ENCODE peak calls at places on chromosomes 11 and 22, in nine cellular contexts. Q, B, F, X, R, T, K, S and V are unnamed samples.

GRCh38 chr22:22021160-22021750 is 38.7 kb upstream of the TOP3B start:
- DNase-seq in Q (no peak), B (no peak), F (no peak), X (no peak), R (no peak), T (no peak), K (peak), S (no peak), V (no peak)

GRCh38 chr11:103110406-103110805 is 1.2 kb downstream of the DYNC2H1 start:
- DNase-seq in Q (no peak), B (peak), F (no peak), X (no peak), R (no peak), T (peak), K (peak), S (no peak), V (no peak)

GRCh38 chr22:33051960-33052839 is 6.0 kb downstream of the SYN3 start:
- DNase-seq in Q (no peak), B (no peak), F (no peak), X (no peak), R (no peak), T (peak), K (no peak), S (no peak), V (no peak)

GRCh38 chr11:30326911-30327310 is 4.0 kb downstream of the ARL14EP start:
- DNase-seq in Q (no peak), B (no peak), F (no peak), X (no peak), R (no peak), T (no peak), K (no peak), S (no peak), V (no peak)

GRCh38 chr11:93528252-93528651 is 14.9 kb downstream of the SMCO4 start:
- DNase-seq in Q (no peak), B (no peak), F (no peak), X (no peak), R (no peak), T (no peak), K (no peak), S (peak), V (no peak)

GRCh38 chr11:116240661-116241060 is 532.1 kb downstream of the BUD13 start:
- DNase-seq in Q (no peak), B (no peak), F (no peak), X (no peak), R (no peak), T (peak), K (no peak), S (no peak), V (no peak)

GRCh38 chr22:27394806-27395404 is 406.7 kb downstream of the MN1 start:
- DNase-seq in Q (no peak), B (no peak), F (no peak), X (no peak), R (no peak), T (no peak), K (no peak), S (no peak), V (no peak)

GRCh38 chr22:44860311-44860710 is 107.9 kb downstream of the ARHGAP8 start:
- DNase-seq in Q (no peak), B (no peak), F (no peak), X (no peak), R (no peak), T (no peak), K (no peak), S (peak), V (no peak)

GRCh38 chr11:125935629-125936199 is 10.1 kb upstream of the VSIG10L2 start:
- DNase-seq in Q (no peak), B (no peak), F (no peak), X (no peak), R (no peak), T (no peak), K (no peak), S (no peak), V (no peak)

GRCh38 chr22:20127869-20128618 is 3.6 kb upstream of the ZDHHC8 start:
- DNase-seq in Q (no peak), B (no peak), F (no peak), X (no peak), R (no peak), T (no peak), K (no peak), S (no peak), V (no peak)

GRCh38 chr22:36644333-36644757 is 59.2 kb downstream of the CACNG2 start:
- DNase-seq in Q (no peak), B (peak), F (no peak), X (no peak), R (peak), T (peak), K (peak), S (no peak), V (no peak)

GRCh38 chr11:35786918-35787557 is 124.5 kb downstream of the TRIM44 start:
- DNase-seq in Q (no peak), B (peak), F (no peak), X (no peak), R (no peak), T (no peak), K (no peak), S (peak), V (no peak)

GRCh38 chr22:46004105-46004866 is 27.3 kb upstream of the WNT7B start:
- DNase-seq in Q (no peak), B (no peak), F (peak), X (no peak), R (no peak), T (no peak), K (no peak), S (no peak), V (peak)

GRCh38 chr11:43576834-43577521 is 103.6 kb upstream of the HSD17B12 start:
- DNase-seq in Q (no peak), B (peak), F (no peak), X (no peak), R (no peak), T (peak), K (no peak), S (peak), V (peak)

GRCh38 chr22:17853066-17853465 is 78.8 kb upstream of the BID start:
- DNase-seq in Q (no peak), B (peak), F (no peak), X (no peak), R (no peak), T (peak), K (no peak), S (no peak), V (no peak)

GRCh38 chr11:116896211-116896610 is 58.8 kb upstream of the APOA1 start:
- DNase-seq in Q (no peak), B (no peak), F (no peak), X (no peak), R (no peak), T (no peak), K (no peak), S (no peak), V (no peak)

GRCh38 chr11:87013852-87014251 is 23.9 kb upstream of the TMEM135 start:
- DNase-seq in Q (no peak), B (no peak), F (no peak), X (no peak), R (no peak), T (peak), K (no peak), S (no peak), V (no peak)

GRCh38 chr11:108009497-108010360 is 1.0 kb downstream of the CUL5 start:
- DNase-seq in Q (no peak), B (peak), F (no peak), X (peak), R (no peak), T (peak), K (peak), S (no peak), V (no peak)

GRCh38 chr11:1896895-1897294 is 5.2 kb upstream of the PRR33 start:
- DNase-seq in Q (no peak), B (no peak), F (no peak), X (no peak), R (no peak), T (no peak), K (no peak), S (no peak), V (no peak)

GRCh38 chr22:27809226-27809625 is 7.7 kb upstream of the MN1 start:
- DNase-seq in Q (no peak), B (no peak), F (no peak), X (no peak), R (no peak), T (no peak), K (no peak), S (peak), V (no peak)

GRCh38 chr11:17790453-17790852 is 55.9 kb downstream of the KCNC1 start:
- DNase-seq in Q (no peak), B (peak), F (no peak), X (no peak), R (no peak), T (peak), K (peak), S (no peak), V (no peak)

GRCh38 chr11:36431429-36432092 is 78.5 kb downstream of the TRAF6 start:
- DNase-seq in Q (peak), B (peak), F (no peak), X (no peak), R (no peak), T (peak), K (peak), S (no peak), V (no peak)

GRCh38 chr11:76203131-76203925 is 3.0 kb downstream of the WNT11 start:
- DNase-seq in Q (no peak), B (no peak), F (no peak), X (no peak), R (no peak), T (no peak), K (no peak), S (no peak), V (no peak)

GRCh38 chr11:28339488-28339887 is 231.3 kb downstream of the METTL15 start:
- DNase-seq in Q (no peak), B (no peak), F (no peak), X (no peak), R (no peak), T (no peak), K (no peak), S (no peak), V (no peak)

GRCh38 chr22:44212936-44213335 is 32.2 kb downstream of the PARVG start:
- DNase-seq in Q (no peak), B (no peak), F (no peak), X (no peak), R (no peak), T (no peak), K (no peak), S (no peak), V (no peak)

GRCh38 chr11:72607496-72607895 is 66.7 kb downstream of the PDE2A start:
- DNase-seq in Q (no peak), B (no peak), F (no peak), X (no peak), R (no peak), T (no peak), K (no peak), S (no peak), V (no peak)

GRCh38 chr11:1271002-1271401 is 38.4 kb downstream of the TOLLIP start:
- DNase-seq in Q (no peak), B (peak), F (no peak), X (no peak), R (no peak), T (no peak), K (no peak), S (no peak), V (no peak)

GRCh38 chr11:115623021-115623451 is 118.8 kb upstream of the CADM1 start:
- DNase-seq in Q (peak), B (peak), F (peak), X (no peak), R (peak), T (peak), K (peak), S (no peak), V (peak)

GRCh38 chr11:34480339-34480738 is 33.3 kb downstream of the ELF5 start:
- DNase-seq in Q (no peak), B (no peak), F (no peak), X (no peak), R (no peak), T (peak), K (peak), S (no peak), V (no peak)

GRCh38 chr11:101860694-101861371 is 54.0 kb upstream of the CEP126 start:
- DNase-seq in Q (peak), B (peak), F (peak), X (no peak), R (peak), T (peak), K (peak), S (peak), V (no peak)

DNA sequence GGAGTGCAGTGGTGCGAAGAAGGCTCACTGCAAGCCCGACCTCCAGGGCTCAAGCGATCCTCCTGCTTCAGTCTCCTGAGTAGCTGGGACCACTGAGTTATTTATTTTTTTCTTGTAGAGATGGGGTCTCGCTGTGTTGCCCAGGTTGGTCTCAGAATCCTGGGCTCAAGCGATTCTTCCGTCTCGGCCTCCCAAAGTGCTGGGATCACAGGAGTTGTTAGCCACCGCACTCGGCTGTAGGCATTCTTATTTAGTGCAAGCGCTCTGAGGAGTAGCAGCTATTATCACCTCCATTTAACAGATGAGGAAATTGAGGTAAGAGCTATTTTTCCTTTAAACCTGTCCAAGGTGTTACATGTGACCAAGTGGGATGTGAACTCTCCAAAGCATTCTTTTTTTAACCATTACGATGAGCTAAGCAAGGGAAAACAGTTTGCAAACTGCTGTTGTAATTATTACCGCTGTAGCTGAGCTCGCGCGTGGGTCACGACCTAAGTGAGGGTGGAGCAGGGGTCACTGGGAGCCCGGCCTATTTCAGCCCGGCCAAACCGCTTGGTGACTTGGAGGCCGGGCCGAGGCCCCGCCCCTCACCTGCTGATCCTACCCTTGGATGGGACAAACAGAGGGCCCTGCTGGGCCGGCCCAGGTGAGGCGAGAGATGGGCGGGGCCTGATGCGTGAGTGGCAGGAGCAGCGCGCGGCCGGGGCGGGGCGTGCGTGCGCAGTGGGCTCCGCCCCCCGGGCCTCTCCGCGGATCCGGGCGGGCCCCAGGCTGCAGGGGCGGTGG is 449 bp upstream of the KREMEN1 start:
- DNase-seq in Q (peak), B (peak), F (peak), X (peak), R (peak), T (peak), K (peak), S (peak), V (peak)
- H3K4me3 ChIP-seq in Q (peak), B (peak), F (no peak), X (peak), R (no peak), T (peak), K (no peak), S (peak), V (peak)

DNA sequence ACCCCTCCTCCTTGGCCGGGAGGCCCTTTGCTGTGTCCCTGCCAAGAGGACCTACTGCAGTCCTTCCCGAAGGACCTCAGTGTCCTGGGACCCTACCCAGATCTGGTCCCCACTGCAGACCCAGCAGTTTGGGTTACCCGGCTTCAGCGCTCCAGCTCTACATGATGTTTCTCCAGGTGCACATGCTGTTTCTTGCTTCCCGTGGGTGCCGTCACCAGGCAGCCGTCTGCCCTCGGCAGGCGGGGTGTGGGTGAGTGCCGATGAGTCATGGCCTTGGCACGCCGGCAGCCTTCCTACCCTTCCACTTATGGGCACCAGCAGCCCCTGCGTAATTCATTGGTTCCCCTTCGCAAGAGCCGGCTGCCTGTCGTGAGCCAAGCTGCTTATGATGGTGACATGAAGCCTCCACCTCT is 101.8 kb downstream of the BCR start:
- DNase-seq in Q (peak), B (peak), F (peak), X (no peak), R (peak), T (peak), K (peak), S (no peak), V (peak)
- H3K4me3 ChIP-seq in Q (peak), B (no peak), F (no peak), X (no peak), R (no peak), T (no peak), K (peak), S (no peak), V (no peak)

GRCh38 chr11:26839911-26840705 is 118.2 kb upstream of the SLC5A12 start:
- DNase-seq in Q (no peak), B (no peak), F (no peak), X (no peak), R (no peak), T (no peak), K (no peak), S (no peak), V (no peak)

GRCh38 chr11:26842458-26842841 is 120.6 kb upstream of the SLC5A12 start:
- DNase-seq in Q (peak), B (no peak), F (no peak), X (no peak), R (no peak), T (peak), K (no peak), S (no peak), V (no peak)

GRCh38 chr11:26842883-26843282 is 121.0 kb upstream of the SLC5A12 start:
- DNase-seq in Q (no peak), B (peak), F (no peak), X (no peak), R (no peak), T (no peak), K (no peak), S (no peak), V (no peak)

GRCh38 chr11:26843539-26843938 is 121.7 kb upstream of the SLC5A12 start:
- DNase-seq in Q (no peak), B (no peak), F (no peak), X (no peak), R (no peak), T (no peak), K (no peak), S (no peak), V (no peak)

DNA sequence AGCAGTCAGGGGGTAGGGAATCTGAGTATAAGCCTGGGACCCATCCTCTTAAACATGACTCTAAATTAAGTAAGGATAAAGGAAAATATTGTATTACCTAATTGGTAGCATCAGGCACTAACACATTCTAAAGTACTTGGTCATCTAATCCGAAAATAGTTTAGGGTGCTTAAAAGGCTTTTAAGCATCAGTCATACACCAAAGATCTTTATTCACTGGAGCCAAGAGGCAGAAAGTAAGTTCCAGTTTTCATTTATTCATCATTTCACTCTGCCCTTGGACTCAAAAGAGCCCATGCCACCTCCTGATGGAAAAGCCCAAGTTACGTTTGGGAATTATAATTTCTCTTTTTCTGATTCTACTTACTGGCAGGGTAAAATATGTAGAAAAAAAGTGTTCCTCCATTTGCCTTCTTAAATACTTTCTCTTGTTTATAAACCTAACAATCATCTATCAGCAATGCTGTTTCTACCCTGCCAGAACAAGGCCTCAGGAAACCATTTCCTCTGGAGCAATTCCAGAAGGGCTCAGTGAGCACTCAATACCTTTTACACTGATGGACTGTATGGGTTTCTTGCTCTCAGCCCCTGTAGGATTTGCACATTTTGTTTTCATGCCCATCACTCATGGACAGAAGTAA is 120.1 kb upstream of the SLC5A12 start:
- DNase-seq in Q (no peak), B (peak), F (no peak), X (no peak), R (no peak), T (peak), K (peak), S (no peak), V (no peak)
- H3K4me3 ChIP-seq in Q (no peak), B (no peak), F (no peak), X (no peak), R (no peak), T (no peak), K (no peak), S (no peak), V (no peak)

GRCh38 chr11:65454696-65455456 is 32.3 kb downstream of the NEAT1 start:
- DNase-seq in Q (peak), B (peak), F (peak), X (peak), R (peak), T (peak), K (peak), S (no peak), V (peak)
- H3K4me3 ChIP-seq in Q (peak), B (peak), F (peak), X (peak), R (peak), T (peak), K (peak), S (no peak), V (peak)

GRCh38 chr11:20363500-20364411 is at the start of gene HTATIP2:
- DNase-seq in Q (peak), B (peak), F (peak), X (peak), R (peak), T (peak), K (peak), S (peak), V (peak)

GRCh38 chr11:20360650-20361049 is 2.9 kb upstream of the HTATIP2 start:
- DNase-seq in Q (no peak), B (peak), F (no peak), X (no peak), R (no peak), T (peak), K (peak), S (no peak), V (no peak)

GRCh38 chr11:20364412-20364792 is 888 bp downstream of the HTATIP2 start:
- DNase-seq in Q (no peak), B (no peak), F (no peak), X (no peak), R (no peak), T (no peak), K (no peak), S (no peak), V (no peak)

GRCh38 chr11:20362481-20362880 is 1.0 kb upstream of the HTATIP2 start:
- DNase-seq in Q (no peak), B (no peak), F (no peak), X (no peak), R (no peak), T (peak), K (no peak), S (no peak), V (no peak)

GRCh38 chr11:20363149-20363499 is 390 bp upstream of the HTATIP2 start:
- DNase-seq in Q (no peak), B (no peak), F (no peak), X (no peak), R (no peak), T (no peak), K (no peak), S (no peak), V (no peak)
- H3K4me3 ChIP-seq in Q (peak), B (peak), F (peak), X (peak), R (no peak), T (peak), K (peak), S (peak), V (peak)